ENCODE peak calls at places on chromosome 10, in five cellular contexts. P is activated CD4-positive, alpha-beta T cell treated with anti-CD3 and anti-CD28 coated beads, Interleukin-2, amount 50 U/mL, for 1 hour; Y is endothelial cell; K is AML-193; F is BE2C. I is an unnamed sample.
A peak's percentile ranks its signal among the peaks of the same experiment; 100 is the strongest.

GRCh38 chr10:8365935-8366911 is 311.7 kb downstream of the GATA3 start:
- DNase-seq in P (peak; percentile 48), Y (no peak), K (no peak), F (no peak), I (no peak)

GRCh38 chr10:8088504-8088903 is 34.0 kb downstream of the GATA3 start:
- DNase-seq in P (no peak), Y (no peak), K (no peak), F (no peak), I (no peak)

GRCh38 chr10:132484922-132485321 is 52.7 kb upstream of the INPP5A start:
- DNase-seq in P (no peak), Y (no peak), K (no peak), F (no peak), I (no peak)

GRCh38 chr10:6737080-6737641 is 157.1 kb upstream of the PRKCQ start:
- DNase-seq in P (no peak), Y (no peak), K (no peak), F (no peak), I (no peak)

GRCh38 chr10:78570633-78571032 is 498.1 kb upstream of the ZMIZ1 start:
- DNase-seq in P (no peak), Y (no peak), K (no peak), F (peak; percentile 28), I (peak; percentile 29)

GRCh38 chr10:93006435-93007039 is 54.1 kb upstream of the CYP26C1 start:
- DNase-seq in P (no peak), Y (no peak), K (peak; percentile 26), F (no peak), I (peak; percentile 36)

GRCh38 chr10:17101910-17102266 is 27.7 kb downstream of the CUBN start:
- DNase-seq in P (no peak), Y (no peak), K (no peak), F (no peak), I (no peak)

GRCh38 chr10:6300106-6300783 is 97.5 kb downstream of the PFKFB3 start:
- DNase-seq in P (peak; percentile 13), Y (no peak), K (peak; percentile 7), F (no peak), I (no peak)

GRCh38 chr10:25666276-25666675 is 267.8 kb upstream of the MYO3A start:
- DNase-seq in P (no peak), Y (no peak), K (no peak), F (no peak), I (no peak)

GRCh38 chr10:103676851-103677417 is 178.4 kb downstream of the SH3PXD2A start:
- DNase-seq in P (no peak), Y (no peak), K (no peak), F (no peak), I (no peak)

GRCh38 chr10:31319602-31320178 is 674 bp downstream of the ZEB1 start:
- DNase-seq in P (peak; percentile 11), Y (peak; percentile 16), K (no peak), F (no peak), I (no peak)

GRCh38 chr10:58157076-58157766 is 110.5 kb downstream of the IPMK start:
- DNase-seq in P (no peak), Y (no peak), K (peak; percentile 51), F (peak; percentile 34), I (no peak)

GRCh38 chr10:4046030-4046429 is 261.0 kb upstream of the KLF6 start:
- DNase-seq in P (no peak), Y (no peak), K (no peak), F (no peak), I (no peak)